ENCODE peak calls at places on chromosome 4, in seven cellular contexts. One of them, this sample, is unnamed.

GRCh38 chr4:125283702-125284279 is 31.0 kb upstream of the FAT4 start:
- DNase-seq in NCI-H2029 treated with DMSO at 0.1 percent for 48 hours: no peak
- DNase-seq in effector memory CD8-positive, alpha-beta T cell: no peak
- DNase-seq in effector memory CD4-positive, alpha-beta T cell: no peak
- DNase-seq in iPS DF 19.7: no peak
- DNase-seq in activated gamma-delta T cell treated with anti-CD3 and anti-CD28 coated beads, Interleukin-2, amount 50 U/mL, for 16 hours: no peak
- DNase-seq in COR-L47: no peak
- DNase-seq in this sample: no peak

GRCh38 chr4:110623710-110624015 is 786 bp upstream of the PITX2 start:
- DNase-seq in NCI-H2029 treated with DMSO at 0.1 percent for 48 hours: no peak
- DNase-seq in effector memory CD8-positive, alpha-beta T cell: no peak
- DNase-seq in effector memory CD4-positive, alpha-beta T cell: no peak
- DNase-seq in iPS DF 19.7: no peak
- DNase-seq in activated gamma-delta T cell treated with anti-CD3 and anti-CD28 coated beads, Interleukin-2, amount 50 U/mL, for 16 hours: no peak
- DNase-seq in COR-L47: no peak
- DNase-seq in this sample: no peak

GRCh38 chr4:165394275-165394674 is 15.5 kb downstream of the CPE start:
- DNase-seq in NCI-H2029 treated with DMSO at 0.1 percent for 48 hours: no peak
- DNase-seq in effector memory CD8-positive, alpha-beta T cell: no peak
- DNase-seq in effector memory CD4-positive, alpha-beta T cell: no peak
- DNase-seq in iPS DF 19.7: no peak
- DNase-seq in activated gamma-delta T cell treated with anti-CD3 and anti-CD28 coated beads, Interleukin-2, amount 50 U/mL, for 16 hours: no peak
- DNase-seq in COR-L47: no peak
- DNase-seq in this sample: no peak

GRCh38 chr4:184097240-184097619 is 120.4 kb downstream of the ENPP6 start:
- DNase-seq in NCI-H2029 treated with DMSO at 0.1 percent for 48 hours: no peak
- DNase-seq in effector memory CD8-positive, alpha-beta T cell: no peak
- DNase-seq in effector memory CD4-positive, alpha-beta T cell: no peak
- DNase-seq in iPS DF 19.7: peak; percentile 57
- DNase-seq in activated gamma-delta T cell treated with anti-CD3 and anti-CD28 coated beads, Interleukin-2, amount 50 U/mL, for 16 hours: no peak
- DNase-seq in COR-L47: no peak
- DNase-seq in this sample: peak; percentile 37

GRCh38 chr4:182380701-182381295 is 137.6 kb downstream of the TENM3 start:
- DNase-seq in NCI-H2029 treated with DMSO at 0.1 percent for 48 hours: no peak
- DNase-seq in effector memory CD8-positive, alpha-beta T cell: no peak
- DNase-seq in effector memory CD4-positive, alpha-beta T cell: no peak
- DNase-seq in iPS DF 19.7: no peak
- DNase-seq in activated gamma-delta T cell treated with anti-CD3 and anti-CD28 coated beads, Interleukin-2, amount 50 U/mL, for 16 hours: no peak
- DNase-seq in COR-L47: no peak
- DNase-seq in this sample: no peak

GRCh38 chr4:38743866-38744265 is 38.9 kb downstream of the TLR10 start:
- DNase-seq in NCI-H2029 treated with DMSO at 0.1 percent for 48 hours: no peak
- DNase-seq in effector memory CD8-positive, alpha-beta T cell: no peak
- DNase-seq in effector memory CD4-positive, alpha-beta T cell: no peak
- DNase-seq in iPS DF 19.7: no peak
- DNase-seq in activated gamma-delta T cell treated with anti-CD3 and anti-CD28 coated beads, Interleukin-2, amount 50 U/mL, for 16 hours: no peak
- DNase-seq in COR-L47: no peak
- DNase-seq in this sample: no peak

GRCh38 chr4:66539745-66540144 is 869.5 kb upstream of the EPHA5 start:
- DNase-seq in NCI-H2029 treated with DMSO at 0.1 percent for 48 hours: no peak
- DNase-seq in effector memory CD8-positive, alpha-beta T cell: no peak
- DNase-seq in effector memory CD4-positive, alpha-beta T cell: no peak
- DNase-seq in iPS DF 19.7: no peak
- DNase-seq in activated gamma-delta T cell treated with anti-CD3 and anti-CD28 coated beads, Interleukin-2, amount 50 U/mL, for 16 hours: no peak
- DNase-seq in COR-L47: no peak
- DNase-seq in this sample: no peak

GRCh38 chr4:610411-611261 is 14.7 kb upstream of the PDE6B start:
- DNase-seq in NCI-H2029 treated with DMSO at 0.1 percent for 48 hours: peak; percentile 57
- DNase-seq in effector memory CD8-positive, alpha-beta T cell: no peak
- DNase-seq in effector memory CD4-positive, alpha-beta T cell: no peak
- DNase-seq in iPS DF 19.7: no peak
- DNase-seq in activated gamma-delta T cell treated with anti-CD3 and anti-CD28 coated beads, Interleukin-2, amount 50 U/mL, for 16 hours: no peak
- DNase-seq in COR-L47: no peak
- DNase-seq in this sample: peak; percentile 36

GRCh38 chr4:188695261-188695660 is 556.0 kb downstream of the TRIML1 start:
- DNase-seq in NCI-H2029 treated with DMSO at 0.1 percent for 48 hours: no peak
- DNase-seq in effector memory CD8-positive, alpha-beta T cell: no peak
- DNase-seq in effector memory CD4-positive, alpha-beta T cell: no peak
- DNase-seq in iPS DF 19.7: no peak
- DNase-seq in activated gamma-delta T cell treated with anti-CD3 and anti-CD28 coated beads, Interleukin-2, amount 50 U/mL, for 16 hours: no peak
- DNase-seq in COR-L47: no peak
- DNase-seq in this sample: no peak

GRCh38 chr4:2482693-2483092 is 13.8 kb downstream of the RNF4 start:
- DNase-seq in NCI-H2029 treated with DMSO at 0.1 percent for 48 hours: no peak
- DNase-seq in effector memory CD8-positive, alpha-beta T cell: no peak
- DNase-seq in effector memory CD4-positive, alpha-beta T cell: no peak
- DNase-seq in iPS DF 19.7: no peak
- DNase-seq in activated gamma-delta T cell treated with anti-CD3 and anti-CD28 coated beads, Interleukin-2, amount 50 U/mL, for 16 hours: no peak
- DNase-seq in COR-L47: peak; percentile 36
- DNase-seq in this sample: peak; percentile 45

GRCh38 chr4:184330008-184330400 is 112.3 kb upstream of the ENPP6 start:
- DNase-seq in NCI-H2029 treated with DMSO at 0.1 percent for 48 hours: no peak
- DNase-seq in effector memory CD8-positive, alpha-beta T cell: no peak
- DNase-seq in effector memory CD4-positive, alpha-beta T cell: no peak
- DNase-seq in iPS DF 19.7: no peak
- DNase-seq in activated gamma-delta T cell treated with anti-CD3 and anti-CD28 coated beads, Interleukin-2, amount 50 U/mL, for 16 hours: no peak
- DNase-seq in COR-L47: no peak
- DNase-seq in this sample: no peak

GRCh38 chr4:17726911-17727310 is 54.5 kb downstream of the FAM184B start:
- DNase-seq in NCI-H2029 treated with DMSO at 0.1 percent for 48 hours: no peak
- DNase-seq in effector memory CD8-positive, alpha-beta T cell: no peak
- DNase-seq in effector memory CD4-positive, alpha-beta T cell: no peak
- DNase-seq in iPS DF 19.7: no peak
- DNase-seq in activated gamma-delta T cell treated with anti-CD3 and anti-CD28 coated beads, Interleukin-2, amount 50 U/mL, for 16 hours: no peak
- DNase-seq in COR-L47: no peak
- DNase-seq in this sample: no peak

GRCh38 chr4:7161721-7162214 is 30.6 kb upstream of the SORCS2 start:
- DNase-seq in NCI-H2029 treated with DMSO at 0.1 percent for 48 hours: no peak
- DNase-seq in effector memory CD8-positive, alpha-beta T cell: no peak
- DNase-seq in effector memory CD4-positive, alpha-beta T cell: no peak
- DNase-seq in iPS DF 19.7: no peak
- DNase-seq in activated gamma-delta T cell treated with anti-CD3 and anti-CD28 coated beads, Interleukin-2, amount 50 U/mL, for 16 hours: no peak
- DNase-seq in COR-L47: no peak
- DNase-seq in this sample: peak; percentile 13

GRCh38 chr4:28082686-28083390 is 1222.2 kb downstream of the STIM2 start:
- DNase-seq in NCI-H2029 treated with DMSO at 0.1 percent for 48 hours: no peak
- DNase-seq in effector memory CD8-positive, alpha-beta T cell: no peak
- DNase-seq in effector memory CD4-positive, alpha-beta T cell: no peak
- DNase-seq in iPS DF 19.7: no peak
- DNase-seq in activated gamma-delta T cell treated with anti-CD3 and anti-CD28 coated beads, Interleukin-2, amount 50 U/mL, for 16 hours: no peak
- DNase-seq in COR-L47: no peak
- DNase-seq in this sample: no peak

GRCh38 chr4:94764069-94764468 is 6.3 kb downstream of the BMPR1B start:
- DNase-seq in NCI-H2029 treated with DMSO at 0.1 percent for 48 hours: no peak
- DNase-seq in effector memory CD8-positive, alpha-beta T cell: no peak
- DNase-seq in effector memory CD4-positive, alpha-beta T cell: no peak
- DNase-seq in iPS DF 19.7: no peak
- DNase-seq in activated gamma-delta T cell treated with anti-CD3 and anti-CD28 coated beads, Interleukin-2, amount 50 U/mL, for 16 hours: no peak
- DNase-seq in COR-L47: no peak
- DNase-seq in this sample: no peak

GRCh38 chr4:179625391-179625790 is 2183.2 kb upstream of the AGA start:
- DNase-seq in NCI-H2029 treated with DMSO at 0.1 percent for 48 hours: no peak
- DNase-seq in effector memory CD8-positive, alpha-beta T cell: no peak
- DNase-seq in effector memory CD4-positive, alpha-beta T cell: no peak
- DNase-seq in iPS DF 19.7: no peak
- DNase-seq in activated gamma-delta T cell treated with anti-CD3 and anti-CD28 coated beads, Interleukin-2, amount 50 U/mL, for 16 hours: no peak
- DNase-seq in COR-L47: no peak
- DNase-seq in this sample: no peak

GRCh38 chr4:35520059-35520458 is 724.3 kb downstream of the ARAP2 start:
- DNase-seq in NCI-H2029 treated with DMSO at 0.1 percent for 48 hours: no peak
- DNase-seq in effector memory CD8-positive, alpha-beta T cell: no peak
- DNase-seq in effector memory CD4-positive, alpha-beta T cell: no peak
- DNase-seq in iPS DF 19.7: no peak
- DNase-seq in activated gamma-delta T cell treated with anti-CD3 and anti-CD28 coated beads, Interleukin-2, amount 50 U/mL, for 16 hours: no peak
- DNase-seq in COR-L47: peak; percentile 49
- DNase-seq in this sample: no peak

GRCh38 chr4:115972967-115973366 is 859.5 kb upstream of the NDST4 start:
- DNase-seq in NCI-H2029 treated with DMSO at 0.1 percent for 48 hours: no peak
- DNase-seq in effector memory CD8-positive, alpha-beta T cell: no peak
- DNase-seq in effector memory CD4-positive, alpha-beta T cell: no peak
- DNase-seq in iPS DF 19.7: no peak
- DNase-seq in activated gamma-delta T cell treated with anti-CD3 and anti-CD28 coated beads, Interleukin-2, amount 50 U/mL, for 16 hours: no peak
- DNase-seq in COR-L47: no peak
- DNase-seq in this sample: no peak

GRCh38 chr4:110055014-110055768 is 142.5 kb downstream of the EGF start:
- DNase-seq in NCI-H2029 treated with DMSO at 0.1 percent for 48 hours: no peak
- DNase-seq in effector memory CD8-positive, alpha-beta T cell: no peak
- DNase-seq in effector memory CD4-positive, alpha-beta T cell: no peak
- DNase-seq in iPS DF 19.7: no peak
- DNase-seq in activated gamma-delta T cell treated with anti-CD3 and anti-CD28 coated beads, Interleukin-2, amount 50 U/mL, for 16 hours: no peak
- DNase-seq in COR-L47: no peak
- DNase-seq in this sample: no peak

GRCh38 chr4:55364691-55365346 is 18.8 kb downstream of the SRD5A3 start:
- DNase-seq in NCI-H2029 treated with DMSO at 0.1 percent for 48 hours: no peak
- DNase-seq in effector memory CD8-positive, alpha-beta T cell: no peak
- DNase-seq in effector memory CD4-positive, alpha-beta T cell: no peak
- DNase-seq in iPS DF 19.7: no peak
- DNase-seq in activated gamma-delta T cell treated with anti-CD3 and anti-CD28 coated beads, Interleukin-2, amount 50 U/mL, for 16 hours: no peak
- DNase-seq in COR-L47: no peak
- DNase-seq in this sample: no peak

GRCh38 chr4:109967798-109968520 is 55.3 kb downstream of the EGF start:
- DNase-seq in NCI-H2029 treated with DMSO at 0.1 percent for 48 hours: no peak
- DNase-seq in effector memory CD8-positive, alpha-beta T cell: no peak
- DNase-seq in effector memory CD4-positive, alpha-beta T cell: no peak
- DNase-seq in iPS DF 19.7: no peak
- DNase-seq in activated gamma-delta T cell treated with anti-CD3 and anti-CD28 coated beads, Interleukin-2, amount 50 U/mL, for 16 hours: no peak
- DNase-seq in COR-L47: no peak
- DNase-seq in this sample: peak; percentile 36

GRCh38 chr4:176238157-176238608 is 30.8 kb downstream of the ASB5 start:
- DNase-seq in NCI-H2029 treated with DMSO at 0.1 percent for 48 hours: no peak
- DNase-seq in effector memory CD8-positive, alpha-beta T cell: no peak
- DNase-seq in effector memory CD4-positive, alpha-beta T cell: no peak
- DNase-seq in iPS DF 19.7: no peak
- DNase-seq in activated gamma-delta T cell treated with anti-CD3 and anti-CD28 coated beads, Interleukin-2, amount 50 U/mL, for 16 hours: no peak
- DNase-seq in COR-L47: no peak
- DNase-seq in this sample: no peak

GRCh38 chr4:149914521-149915115 is 99.0 kb upstream of the IQCM start:
- DNase-seq in NCI-H2029 treated with DMSO at 0.1 percent for 48 hours: peak; percentile 1
- DNase-seq in effector memory CD8-positive, alpha-beta T cell: no peak
- DNase-seq in effector memory CD4-positive, alpha-beta T cell: no peak
- DNase-seq in iPS DF 19.7: no peak
- DNase-seq in activated gamma-delta T cell treated with anti-CD3 and anti-CD28 coated beads, Interleukin-2, amount 50 U/mL, for 16 hours: no peak
- DNase-seq in COR-L47: peak; percentile 60
- DNase-seq in this sample: peak; percentile 76

GRCh38 chr4:10011885-10012284 is 9.4 kb downstream of the SLC2A9 start:
- DNase-seq in NCI-H2029 treated with DMSO at 0.1 percent for 48 hours: no peak
- DNase-seq in effector memory CD8-positive, alpha-beta T cell: no peak
- DNase-seq in effector memory CD4-positive, alpha-beta T cell: no peak
- DNase-seq in iPS DF 19.7: no peak
- DNase-seq in activated gamma-delta T cell treated with anti-CD3 and anti-CD28 coated beads, Interleukin-2, amount 50 U/mL, for 16 hours: no peak
- DNase-seq in COR-L47: no peak
- DNase-seq in this sample: no peak

GRCh38 chr4:138111462-138112000 is 130.6 kb downstream of the SLC7A11 start:
- DNase-seq in NCI-H2029 treated with DMSO at 0.1 percent for 48 hours: no peak
- DNase-seq in effector memory CD8-positive, alpha-beta T cell: no peak
- DNase-seq in effector memory CD4-positive, alpha-beta T cell: no peak
- DNase-seq in iPS DF 19.7: peak; percentile 50
- DNase-seq in activated gamma-delta T cell treated with anti-CD3 and anti-CD28 coated beads, Interleukin-2, amount 50 U/mL, for 16 hours: no peak
- DNase-seq in COR-L47: no peak
- DNase-seq in this sample: no peak

GRCh38 chr4:46254788-46255187 is 130.9 kb upstream of the GABRG1 start:
- DNase-seq in NCI-H2029 treated with DMSO at 0.1 percent for 48 hours: no peak
- DNase-seq in effector memory CD8-positive, alpha-beta T cell: no peak
- DNase-seq in effector memory CD4-positive, alpha-beta T cell: no peak
- DNase-seq in iPS DF 19.7: no peak
- DNase-seq in activated gamma-delta T cell treated with anti-CD3 and anti-CD28 coated beads, Interleukin-2, amount 50 U/mL, for 16 hours: no peak
- DNase-seq in COR-L47: no peak
- DNase-seq in this sample: no peak

GRCh38 chr4:171896426-171896825 is 83.2 kb downstream of the GALNTL6 start:
- DNase-seq in NCI-H2029 treated with DMSO at 0.1 percent for 48 hours: no peak
- DNase-seq in effector memory CD8-positive, alpha-beta T cell: no peak
- DNase-seq in effector memory CD4-positive, alpha-beta T cell: no peak
- DNase-seq in iPS DF 19.7: no peak
- DNase-seq in activated gamma-delta T cell treated with anti-CD3 and anti-CD28 coated beads, Interleukin-2, amount 50 U/mL, for 16 hours: no peak
- DNase-seq in COR-L47: no peak
- DNase-seq in this sample: no peak

This sample was measured in colonic mucosa.